ENCODE peak calls at places on chromosomes 7 and 10, in seven cellular contexts. C is adrenal gland, Y is heart left ventricle, Q is suprapubic skin, N is A549, M is tibial nerve, Z is body of pancreas. K is an unnamed sample. For H3K9me3, the result is how much of the 10 kb centered on the place peaks cover.

GRCh38 chr7:76338298-76339084 is 20.3 kb downstream of the YWHAG start:
- DNase-seq in N (no peak), Q (no peak), M (no peak), Y (no peak), C (peak), Z (no peak), K (no peak)

GRCh38 chr10:31866118-31866670 is 62.4 kb downstream of the ARHGAP12 start:
- DNase-seq in C (no peak), Y (no peak), M (no peak), Z (no peak), N (peak), Q (no peak), K (no peak)

GRCh38 chr7:121433775-121434174 is 37.7 kb upstream of the FAM3C start:
- DNase-seq in M (no peak), N (no peak), Z (no peak), C (no peak), Y (no peak), Q (no peak), K (no peak)

GRCh38 chr7:159004411-159004810 is 140.3 kb downstream of the VIPR2 start:
- DNase-seq in Z (no peak), Y (no peak), M (no peak), Q (no peak), C (no peak), N (no peak), K (no peak)

GRCh38 chr10:122476034-122476695 is 14.8 kb downstream of the HTRA1 start:
- DNase-seq in Y (no peak), Z (no peak), N (no peak), Q (no peak), M (no peak), C (no peak), K (no peak)

GRCh38 chr10:84190621-84191020 is 3.7 kb upstream of the CDHR1 start:
- DNase-seq in Z (no peak), M (no peak), Q (no peak), N (no peak), C (no peak), Y (no peak), K (no peak)

GRCh38 chr7:95481768-95482167 is 4.0 kb upstream of the ASB4 start:
- DNase-seq in M (no peak), N (no peak), Z (no peak), Y (no peak), Q (no peak), C (no peak), K (no peak)

GRCh38 chr10:3509355-3509754 is 275.7 kb downstream of the KLF6 start:
- DNase-seq in M (no peak), Y (no peak), Z (no peak), N (no peak), C (no peak), Q (no peak), K (no peak)

GRCh38 chr7:132865766-132866531 is 215.9 kb downstream of the CHCHD3 start:
- DNase-seq in C (no peak), Z (no peak), N (no peak), Q (no peak), Y (no peak), M (no peak), K (no peak)

GRCh38 chr10:122225324-122225723 is 45.8 kb upstream of the BTBD16 start:
- DNase-seq in Q (no peak), N (no peak), Y (no peak), C (no peak), Z (no peak), M (no peak), K (no peak)

GRCh38 chr7:107039199-107039900 is 5.2 kb upstream of the PRKAR2B start:
- DNase-seq in M (no peak), N (no peak), Y (no peak), Q (no peak), C (no peak), Z (no peak), K (no peak)

GRCh38 chr7:143214789-143215679 is 6.8 kb upstream of the TAS2R40 start:
- DNase-seq in N (peak), Q (no peak), Y (peak), C (peak), M (no peak), Z (peak), K (no peak)

GRCh38 chr7:4274286-4274685 is 407.8 kb upstream of the FOXK1 start:
- DNase-seq in C (no peak), M (no peak), Q (no peak), N (no peak), Z (no peak), Y (no peak), K (no peak)

GRCh38 chr7:39618868-39619267 is 4.5 kb upstream of the RALA start:
- DNase-seq in C (no peak), N (no peak), Q (no peak), M (no peak), Y (no peak), Z (no peak), K (no peak)

DNA sequence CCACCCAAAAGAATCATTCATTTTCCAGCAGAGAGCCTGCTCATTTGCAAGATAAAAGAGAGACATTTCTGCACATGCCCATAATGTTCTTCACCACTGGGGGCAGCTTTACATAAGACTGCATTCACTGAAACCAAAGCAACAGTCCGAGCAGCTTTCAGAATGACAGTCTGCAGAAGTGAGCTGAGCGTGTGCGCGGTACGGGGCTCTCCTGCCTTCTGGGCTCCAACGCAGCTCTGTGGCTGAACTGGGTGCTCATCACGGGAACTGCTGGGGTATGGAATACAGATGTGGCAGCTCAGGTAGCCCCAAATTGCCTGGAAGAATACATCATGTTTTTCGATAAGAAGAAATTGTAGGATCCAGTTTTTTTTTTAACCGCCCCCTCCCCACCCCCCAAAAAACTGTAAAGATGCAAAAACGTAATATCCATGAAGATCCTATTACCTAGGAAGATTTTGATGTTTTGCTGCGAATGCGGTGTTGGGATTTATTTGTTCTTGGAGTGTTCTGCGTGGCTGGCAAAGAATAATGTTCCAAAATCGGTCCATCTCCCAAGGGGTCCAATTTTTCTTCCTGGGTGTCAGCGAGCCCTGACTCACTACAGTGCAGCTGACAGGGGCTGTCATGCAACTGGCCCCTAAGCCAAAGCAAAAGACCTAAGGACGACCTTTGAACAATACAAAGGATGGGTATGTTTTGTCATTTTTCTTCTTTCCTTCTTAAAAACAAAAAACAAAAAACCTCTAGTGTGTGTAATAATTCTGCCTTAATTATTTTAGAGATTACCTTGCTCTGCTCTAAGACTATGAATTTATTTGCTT is at the start of gene LRRTM3:
- DNase-seq in M (no peak), Z (peak), N (peak), Q (no peak), C (peak), Y (peak), K (peak)
- H3K4me3 ChIP-seq in M (no peak), Z (no peak), N (no peak), Q (no peak), C (no peak), Y (no peak), K (no peak)

GRCh38 chr7:14389052-14389988 is 399.9 kb upstream of the ETV1 start:
- DNase-seq in C (no peak), Y (no peak), Z (no peak), M (no peak), N (no peak), Q (no peak), K (no peak)
- H3K9me3 ChIP-seq in C (under half), Y (under half), Z (under half), M (under half), N (under half), Q (under half), K (under half)

DNA sequence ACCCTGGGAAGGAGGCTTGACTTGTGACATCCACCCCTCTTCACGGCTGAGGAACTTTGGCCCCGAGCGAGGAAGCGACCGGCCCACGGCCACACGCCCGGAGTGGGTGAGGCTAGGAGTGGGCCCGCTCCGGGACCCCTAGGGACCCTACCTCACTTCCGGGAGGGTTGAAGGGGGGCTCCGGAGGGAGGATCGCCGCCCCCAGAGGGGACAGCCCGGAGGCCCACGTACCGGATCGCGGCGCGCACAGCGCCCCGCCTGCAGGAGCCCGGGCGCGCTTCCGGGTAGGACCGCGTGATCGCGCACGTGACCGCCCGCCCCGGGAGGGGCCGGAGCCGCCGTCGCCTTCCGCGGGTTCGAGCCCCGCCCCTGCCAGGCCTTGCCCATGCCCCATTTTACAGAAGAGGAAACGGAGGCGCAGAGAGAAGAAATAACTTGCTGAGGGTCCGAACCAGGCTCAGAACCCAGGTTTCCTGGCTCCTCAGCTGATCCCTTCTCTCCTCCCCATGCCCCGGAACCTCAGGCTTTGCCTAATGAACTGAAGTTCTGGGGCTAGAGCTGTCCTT is at the start of gene HPS1:
- DNase-seq in Q (peak), M (peak), Z (peak), Y (peak), C (peak), N (peak), K (peak)
- TF ChIP-seq POLR2A in Q (peak), M (peak), Z (peak), Y (peak), C (peak), N (peak), K (peak)

GRCh38 chr10:69648461-69648860 is 18.4 kb downstream of the FAM241B start:
- DNase-seq in N (no peak), Z (no peak), C (no peak), Q (no peak), Y (no peak), M (no peak), K (no peak)

GRCh38 chr10:69647101-69647500 is 17.1 kb downstream of the FAM241B start:
- DNase-seq in Y (no peak), Z (no peak), Q (no peak), C (no peak), M (no peak), N (no peak), K (no peak)

GRCh38 chr10:69646688-69647060 is 16.6 kb downstream of the FAM241B start:
- DNase-seq in M (no peak), N (no peak), Z (no peak), Q (no peak), Y (no peak), C (no peak), K (no peak)

GRCh38 chr10:69645751-69646687 is 16.0 kb downstream of the FAM241B start:
- DNase-seq in Y (no peak), C (peak), Z (no peak), N (no peak), M (no peak), Q (peak), K (no peak)

GRCh38 chr10:69647819-69648218 is 17.8 kb downstream of the FAM241B start:
- DNase-seq in Y (no peak), Q (no peak), M (no peak), N (no peak), Z (no peak), C (no peak), K (no peak)
- H3K4me3 ChIP-seq in Y (no peak), Q (no peak), M (no peak), N (no peak), Z (no peak), C (no peak), K (no peak)

K was measured in Peyer's patch.